ENCODE peak calls at places on chromosomes 5 and 9, in seven cellular contexts. One of them, this sample, is unnamed.

GRCh38 chr9:93084471-93084881 is 11.5 kb upstream of the CARD19 start:
- DNase-seq in GM10248: no peak
- DNase-seq in GM12865: no peak
- DNase-seq in fibroblast of villous mesenchyme: no peak
- DNase-seq in CD8-positive, alpha-beta T cell: no peak
- DNase-seq in endodermal cell: peak; percentile 28
- DNase-seq in right atrium auricular region: no peak
- DNase-seq in this sample: peak; percentile 67

GRCh38 chr5:40378431-40379175 is 301.1 kb upstream of the PTGER4 start:
- DNase-seq in endodermal cell: no peak
- DNase-seq in GM10248: no peak
- DNase-seq in CD8-positive, alpha-beta T cell: no peak
- DNase-seq in GM12865: peak; percentile 72
- DNase-seq in fibroblast of villous mesenchyme: peak; percentile 20
- DNase-seq in right atrium auricular region: no peak
- DNase-seq in this sample: no peak

GRCh38 chr5:138502521-138502920 is 37.2 kb downstream of the EGR1 start:
- DNase-seq in GM10248: no peak
- DNase-seq in CD8-positive, alpha-beta T cell: no peak
- DNase-seq in fibroblast of villous mesenchyme: no peak
- DNase-seq in GM12865: no peak
- DNase-seq in right atrium auricular region: no peak
- DNase-seq in endodermal cell: no peak
- DNase-seq in this sample: no peak

GRCh38 chr9:98851730-98852462 is 44.4 kb downstream of the GALNT12 start:
- DNase-seq in fibroblast of villous mesenchyme: peak; percentile 73
- DNase-seq in GM12865: no peak
- DNase-seq in right atrium auricular region: no peak
- DNase-seq in CD8-positive, alpha-beta T cell: no peak
- DNase-seq in GM10248: no peak
- DNase-seq in endodermal cell: no peak
- DNase-seq in this sample: no peak

GRCh38 chr5:74736759-74737158 is 30.2 kb downstream of the GFM2 start:
- DNase-seq in right atrium auricular region: no peak
- DNase-seq in endodermal cell: no peak
- DNase-seq in CD8-positive, alpha-beta T cell: no peak
- DNase-seq in fibroblast of villous mesenchyme: no peak
- DNase-seq in GM10248: no peak
- DNase-seq in GM12865: no peak
- DNase-seq in this sample: no peak

GRCh38 chr5:40478766-40479165 is 200.9 kb upstream of the PTGER4 start:
- DNase-seq in endodermal cell: no peak
- DNase-seq in right atrium auricular region: no peak
- DNase-seq in GM12865: no peak
- DNase-seq in CD8-positive, alpha-beta T cell: no peak
- DNase-seq in fibroblast of villous mesenchyme: no peak
- DNase-seq in GM10248: no peak
- DNase-seq in this sample: no peak

GRCh38 chr9:24127519-24127918 is 301.5 kb upstream of the ELAVL2 start:
- DNase-seq in right atrium auricular region: no peak
- DNase-seq in GM12865: no peak
- DNase-seq in GM10248: no peak
- DNase-seq in CD8-positive, alpha-beta T cell: no peak
- DNase-seq in endodermal cell: no peak
- DNase-seq in fibroblast of villous mesenchyme: no peak
- DNase-seq in this sample: no peak

GRCh38 chr5:43225649-43226245 is 33.7 kb downstream of the NIM1K start:
- DNase-seq in endodermal cell: no peak
- DNase-seq in GM10248: no peak
- DNase-seq in right atrium auricular region: no peak
- DNase-seq in GM12865: no peak
- DNase-seq in CD8-positive, alpha-beta T cell: no peak
- DNase-seq in fibroblast of villous mesenchyme: no peak
- DNase-seq in this sample: no peak

GRCh38 chr5:157930710-157931109 is 71.8 kb upstream of the CLINT1 start:
- DNase-seq in GM12865: no peak
- DNase-seq in right atrium auricular region: no peak
- DNase-seq in CD8-positive, alpha-beta T cell: no peak
- DNase-seq in endodermal cell: no peak
- DNase-seq in GM10248: no peak
- DNase-seq in fibroblast of villous mesenchyme: no peak
- DNase-seq in this sample: no peak

GRCh38 chr9:129596541-129597328 is 24.2 kb downstream of the C9orf50 start:
- DNase-seq in GM12865: no peak
- DNase-seq in fibroblast of villous mesenchyme: peak; percentile 92
- DNase-seq in CD8-positive, alpha-beta T cell: no peak
- DNase-seq in GM10248: no peak
- DNase-seq in endodermal cell: peak; percentile 93
- DNase-seq in right atrium auricular region: peak; percentile 75
- DNase-seq in this sample: no peak

GRCh38 chr5:170293273-170293672 is 4.3 kb downstream of the LCP2 start:
- DNase-seq in GM10248: peak; percentile 71
- DNase-seq in GM12865: peak; percentile 88
- DNase-seq in endodermal cell: no peak
- DNase-seq in CD8-positive, alpha-beta T cell: no peak
- DNase-seq in fibroblast of villous mesenchyme: no peak
- DNase-seq in right atrium auricular region: no peak
- DNase-seq in this sample: no peak

GRCh38 chr9:120856700-120857099 is 14.0 kb upstream of the PSMD5 start:
- DNase-seq in GM12865: no peak
- DNase-seq in CD8-positive, alpha-beta T cell: no peak
- DNase-seq in right atrium auricular region: no peak
- DNase-seq in fibroblast of villous mesenchyme: no peak
- DNase-seq in endodermal cell: peak; percentile 31
- DNase-seq in GM10248: no peak
- DNase-seq in this sample: no peak

GRCh38 chr5:13508559-13508958 is 435.9 kb downstream of the DNAH5 start:
- DNase-seq in GM10248: no peak
- DNase-seq in right atrium auricular region: no peak
- DNase-seq in fibroblast of villous mesenchyme: no peak
- DNase-seq in GM12865: no peak
- DNase-seq in CD8-positive, alpha-beta T cell: no peak
- DNase-seq in endodermal cell: no peak
- DNase-seq in this sample: no peak

GRCh38 chr5:74877624-74878304 is 11.6 kb upstream of the FAM169A start:
- DNase-seq in GM10248: no peak
- DNase-seq in GM12865: no peak
- DNase-seq in endodermal cell: no peak
- DNase-seq in fibroblast of villous mesenchyme: no peak
- DNase-seq in right atrium auricular region: no peak
- DNase-seq in CD8-positive, alpha-beta T cell: no peak
- DNase-seq in this sample: no peak

GRCh38 chr5:177378884-177379883 is 5.0 kb upstream of the SLC34A1 start:
- DNase-seq in fibroblast of villous mesenchyme: peak; percentile 78
- DNase-seq in endodermal cell: no peak
- DNase-seq in GM10248: peak; percentile 64
- DNase-seq in CD8-positive, alpha-beta T cell: no peak
- DNase-seq in right atrium auricular region: no peak
- DNase-seq in GM12865: peak; percentile 76
- DNase-seq in this sample: no peak

GRCh38 chr9:92424340-92424739 is at the start of gene OMD:
- DNase-seq in GM10248: no peak
- DNase-seq in GM12865: no peak
- DNase-seq in CD8-positive, alpha-beta T cell: no peak
- DNase-seq in right atrium auricular region: no peak
- DNase-seq in fibroblast of villous mesenchyme: no peak
- DNase-seq in endodermal cell: no peak
- DNase-seq in this sample: no peak

GRCh38 chr9:7388755-7389154 is 410.8 kb downstream of the DMAC1 start:
- DNase-seq in fibroblast of villous mesenchyme: no peak
- DNase-seq in CD8-positive, alpha-beta T cell: no peak
- DNase-seq in GM10248: no peak
- DNase-seq in endodermal cell: no peak
- DNase-seq in GM12865: no peak
- DNase-seq in right atrium auricular region: no peak
- DNase-seq in this sample: no peak

GRCh38 chr5:170681013-170681433 is 102.5 kb upstream of the GABRP start:
- DNase-seq in CD8-positive, alpha-beta T cell: peak; percentile 2
- DNase-seq in right atrium auricular region: no peak
- DNase-seq in fibroblast of villous mesenchyme: peak; percentile 36
- DNase-seq in endodermal cell: peak; percentile 93
- DNase-seq in GM10248: peak; percentile 48
- DNase-seq in GM12865: peak; percentile 27
- DNase-seq in this sample: no peak

GRCh38 chr5:1751864-1752822 is 47.5 kb downstream of the MRPL36 start:
- DNase-seq in GM12865: no peak
- DNase-seq in right atrium auricular region: no peak
- DNase-seq in fibroblast of villous mesenchyme: no peak
- DNase-seq in endodermal cell: peak; percentile 27
- DNase-seq in GM10248: no peak
- DNase-seq in CD8-positive, alpha-beta T cell: no peak
- DNase-seq in this sample: peak; percentile 60

DNA sequence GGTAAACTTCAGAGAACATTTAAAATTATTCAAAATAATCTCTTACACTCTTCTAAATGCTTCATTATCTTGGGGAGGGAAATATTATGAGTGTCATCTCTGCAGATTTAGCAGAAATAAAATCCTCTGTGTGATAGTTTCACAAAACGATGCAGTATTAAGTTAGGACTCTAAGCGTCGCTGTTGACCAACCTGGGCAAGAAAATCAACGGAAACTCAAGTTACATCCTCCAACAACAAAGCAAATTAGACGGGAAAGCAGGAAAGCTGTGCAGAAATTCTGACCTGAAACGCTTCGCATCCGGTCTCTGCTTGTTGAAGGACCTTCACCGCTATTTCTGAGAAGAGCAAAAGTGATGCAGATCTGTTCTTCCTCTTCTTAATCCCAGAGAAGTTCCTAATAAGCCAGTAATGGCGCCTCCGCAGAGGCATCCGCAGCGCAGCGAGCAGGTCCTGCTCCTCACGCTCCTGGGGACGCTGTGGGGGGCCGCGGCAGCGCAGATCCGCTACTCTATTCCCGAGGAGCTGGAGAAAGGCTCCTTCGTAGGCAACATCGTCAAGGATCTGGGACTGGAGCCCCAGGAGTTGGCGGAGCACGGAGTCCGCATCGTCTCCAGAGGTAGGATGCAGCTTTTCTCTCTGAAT is at the start of gene PCDHGA6:
- DNase-seq in GM10248: no peak
- DNase-seq in GM12865: no peak
- DNase-seq in endodermal cell: no peak
- DNase-seq in fibroblast of villous mesenchyme: peak; percentile 43
- DNase-seq in right atrium auricular region: no peak
- DNase-seq in CD8-positive, alpha-beta T cell: no peak
- DNase-seq in this sample: peak; percentile 81
- TF ChIP-seq CTCF in GM10248: peak; percentile 32
- TF ChIP-seq CTCF in GM12865: peak; percentile 28
- TF ChIP-seq CTCF in endodermal cell: peak; percentile 39
- TF ChIP-seq CTCF in fibroblast of villous mesenchyme: peak; percentile 65
- TF ChIP-seq CTCF in right atrium auricular region: no peak
- TF ChIP-seq CTCF in CD8-positive, alpha-beta T cell: no peak
- TF ChIP-seq CTCF in this sample: no peak

GRCh38 chr5:113295111-113295539 is 139.7 kb downstream of the TSSK1B start:
- DNase-seq in CD8-positive, alpha-beta T cell: no peak
- DNase-seq in GM12865: no peak
- DNase-seq in right atrium auricular region: no peak
- DNase-seq in endodermal cell: no peak
- DNase-seq in fibroblast of villous mesenchyme: no peak
- DNase-seq in GM10248: no peak
- DNase-seq in this sample: no peak

GRCh38 chr5:113293613-113294340 is 141.0 kb downstream of the TSSK1B start:
- DNase-seq in GM10248: peak; percentile 19
- DNase-seq in endodermal cell: peak; percentile 74
- DNase-seq in fibroblast of villous mesenchyme: peak; percentile 55
- DNase-seq in right atrium auricular region: peak; percentile 67
- DNase-seq in GM12865: peak; percentile 35
- DNase-seq in CD8-positive, alpha-beta T cell: peak; percentile 7
- DNase-seq in this sample: no peak

GRCh38 chr5:113293068-113293571 is 141.7 kb downstream of the TSSK1B start:
- DNase-seq in GM12865: no peak
- DNase-seq in right atrium auricular region: no peak
- DNase-seq in fibroblast of villous mesenchyme: peak; percentile 22
- DNase-seq in CD8-positive, alpha-beta T cell: no peak
- DNase-seq in endodermal cell: peak; percentile 88
- DNase-seq in GM10248: no peak
- DNase-seq in this sample: no peak

GRCh38 chr5:113292535-113292934 is 142.3 kb downstream of the TSSK1B start:
- DNase-seq in CD8-positive, alpha-beta T cell: no peak
- DNase-seq in GM12865: no peak
- DNase-seq in endodermal cell: no peak
- DNase-seq in right atrium auricular region: no peak
- DNase-seq in GM10248: no peak
- DNase-seq in fibroblast of villous mesenchyme: peak; percentile 18
- DNase-seq in this sample: no peak

GRCh38 chr5:113294341-113295110 is 140.3 kb downstream of the TSSK1B start:
- DNase-seq in endodermal cell: peak; percentile 94
- DNase-seq in GM10248: peak; percentile 76
- DNase-seq in CD8-positive, alpha-beta T cell: peak; percentile 57
- DNase-seq in right atrium auricular region: peak; percentile 93
- DNase-seq in GM12865: peak; percentile 73
- DNase-seq in fibroblast of villous mesenchyme: peak; percentile 95
- DNase-seq in this sample: peak; percentile 94
- TF ChIP-seq CTCF in endodermal cell: no peak
- TF ChIP-seq CTCF in GM10248: no peak
- TF ChIP-seq CTCF in CD8-positive, alpha-beta T cell: no peak
- TF ChIP-seq CTCF in right atrium auricular region: no peak
- TF ChIP-seq CTCF in GM12865: no peak
- TF ChIP-seq CTCF in fibroblast of villous mesenchyme: peak; percentile 32
- TF ChIP-seq CTCF in this sample: peak; percentile 34

DNA sequence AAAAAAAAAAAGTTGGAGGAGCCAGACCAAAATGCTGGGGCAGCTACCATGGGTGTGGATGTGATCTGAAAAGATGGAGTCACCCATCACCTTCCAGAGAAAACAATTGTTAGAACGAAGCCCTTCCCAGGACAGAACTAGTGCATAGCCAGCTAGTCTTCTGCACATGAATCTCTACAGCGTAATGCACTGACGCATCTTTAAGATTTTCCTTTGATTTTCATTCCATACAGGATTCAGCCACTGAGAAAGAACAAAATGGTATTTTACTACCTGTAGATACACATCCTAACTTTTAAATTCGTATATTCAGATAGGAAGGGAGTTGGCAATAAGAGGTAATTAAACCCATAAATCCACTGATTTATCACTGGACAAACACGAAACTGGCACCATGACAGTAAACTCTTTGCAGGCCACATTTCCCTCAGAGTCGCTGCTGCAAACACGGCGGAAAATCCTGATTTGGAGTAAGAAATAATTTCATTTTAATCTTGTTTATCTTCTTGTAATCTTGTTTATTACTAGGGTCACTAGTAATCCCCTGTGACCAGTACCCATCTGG is 206.6 kb downstream of the SPOCK1 start:
- DNase-seq in GM10248: no peak
- DNase-seq in right atrium auricular region: no peak
- DNase-seq in fibroblast of villous mesenchyme: no peak
- DNase-seq in GM12865: no peak
- DNase-seq in CD8-positive, alpha-beta T cell: no peak
- DNase-seq in endodermal cell: no peak
- DNase-seq in this sample: peak; percentile 19
- TF ChIP-seq CTCF in GM10248: no peak
- TF ChIP-seq CTCF in right atrium auricular region: no peak
- TF ChIP-seq CTCF in fibroblast of villous mesenchyme: no peak
- TF ChIP-seq CTCF in GM12865: no peak
- TF ChIP-seq CTCF in CD8-positive, alpha-beta T cell: no peak
- TF ChIP-seq CTCF in endodermal cell: no peak
- TF ChIP-seq CTCF in this sample: no peak

DNA sequence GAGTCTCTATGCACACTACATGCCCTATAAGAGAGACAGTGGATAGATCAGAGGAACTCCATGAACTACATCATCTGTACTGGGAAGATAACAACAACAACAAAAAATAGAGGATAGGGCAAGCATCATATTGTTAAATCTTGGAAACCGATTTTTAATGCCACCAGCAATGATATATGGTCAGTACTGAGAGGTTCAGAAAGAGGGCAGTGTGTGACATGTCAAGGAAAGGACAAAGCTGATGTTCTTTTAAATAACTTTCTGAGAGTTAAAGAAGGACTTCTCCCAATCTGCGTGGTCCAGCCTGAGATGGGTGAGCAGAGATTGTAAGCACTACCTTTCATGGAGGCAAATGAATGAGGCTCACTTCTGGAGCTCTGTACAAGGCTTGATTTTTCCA is 62.0 kb upstream of the PHF24 start:
- DNase-seq in right atrium auricular region: no peak
- DNase-seq in fibroblast of villous mesenchyme: no peak
- DNase-seq in GM10248: no peak
- DNase-seq in endodermal cell: no peak
- DNase-seq in GM12865: no peak
- DNase-seq in CD8-positive, alpha-beta T cell: no peak
- DNase-seq in this sample: no peak
- TF ChIP-seq CTCF in right atrium auricular region: no peak
- TF ChIP-seq CTCF in fibroblast of villous mesenchyme: no peak
- TF ChIP-seq CTCF in GM10248: peak; percentile 12
- TF ChIP-seq CTCF in endodermal cell: peak; percentile 64
- TF ChIP-seq CTCF in GM12865: no peak
- TF ChIP-seq CTCF in CD8-positive, alpha-beta T cell: peak; percentile 16
- TF ChIP-seq CTCF in this sample: peak; percentile 14

This sample was measured in osteocyte.